ENCODE peak calls at places on chromosome 7, in seven cellular contexts. One of them, this sample, is unnamed.
A peak's percentile ranks its signal among the peaks of the same experiment; 100 is the strongest.

GRCh38 chr7:41578700-41579099 is 124.2 kb downstream of the INHBA start:
- DNase-seq in mammary epithelial cell: no peak
- DNase-seq in PC-9: no peak
- DNase-seq in fibroblast of lung: peak; percentile 34
- DNase-seq in IMR-90: no peak
- DNase-seq in Karpas-422: no peak
- DNase-seq in neural progenitor cell: no peak
- DNase-seq in this sample: no peak

GRCh38 chr7:101058355-101058754 is 26.9 kb upstream of the TRIM56 start:
- DNase-seq in mammary epithelial cell: peak; percentile 8
- DNase-seq in PC-9: no peak
- DNase-seq in fibroblast of lung: peak; percentile 49
- DNase-seq in IMR-90: peak; percentile 50
- DNase-seq in Karpas-422: peak; percentile 78
- DNase-seq in neural progenitor cell: peak; percentile 86
- DNase-seq in this sample: peak; percentile 74

GRCh38 chr7:116557901-116558300 is 33.1 kb downstream of the CAV1 start:
- DNase-seq in mammary epithelial cell: no peak
- DNase-seq in PC-9: no peak
- DNase-seq in fibroblast of lung: no peak
- DNase-seq in IMR-90: no peak
- DNase-seq in Karpas-422: no peak
- DNase-seq in neural progenitor cell: no peak
- DNase-seq in this sample: no peak

GRCh38 chr7:94054130-94054529 is 50.0 kb upstream of the BET1 start:
- DNase-seq in mammary epithelial cell: no peak
- DNase-seq in PC-9: no peak
- DNase-seq in fibroblast of lung: peak; percentile 79
- DNase-seq in IMR-90: no peak
- DNase-seq in Karpas-422: no peak
- DNase-seq in neural progenitor cell: no peak
- DNase-seq in this sample: no peak

GRCh38 chr7:23680417-23681405 is 712 bp downstream of the FAM221A start:
- DNase-seq in mammary epithelial cell: peak; percentile 20
- DNase-seq in PC-9: no peak
- DNase-seq in fibroblast of lung: peak; percentile 60
- DNase-seq in IMR-90: peak; percentile 62
- DNase-seq in Karpas-422: peak; percentile 67
- DNase-seq in neural progenitor cell: peak; percentile 89
- DNase-seq in this sample: peak; percentile 84

GRCh38 chr7:117137868-117138267 is 184.6 kb downstream of the ST7 start:
- DNase-seq in mammary epithelial cell: no peak
- DNase-seq in PC-9: no peak
- DNase-seq in fibroblast of lung: peak; percentile 63
- DNase-seq in IMR-90: no peak
- DNase-seq in Karpas-422: no peak
- DNase-seq in neural progenitor cell: no peak
- DNase-seq in this sample: no peak

GRCh38 chr7:157525501-157525915 is 188.7 kb downstream of the DNAJB6 start:
- DNase-seq in mammary epithelial cell: no peak
- DNase-seq in PC-9: no peak
- DNase-seq in fibroblast of lung: no peak
- DNase-seq in IMR-90: no peak
- DNase-seq in Karpas-422: peak; percentile 58
- DNase-seq in neural progenitor cell: no peak
- DNase-seq in this sample: no peak

GRCh38 chr7:138797715-138798320 is at the start of the genes ATP6V0A4 and TMEM213:
- DNase-seq in mammary epithelial cell: no peak
- DNase-seq in PC-9: no peak
- DNase-seq in fibroblast of lung: no peak
- DNase-seq in IMR-90: no peak
- DNase-seq in Karpas-422: no peak
- DNase-seq in neural progenitor cell: peak; percentile 56
- DNase-seq in this sample: peak; percentile 20

GRCh38 chr7:21542891-21543527 is at the start of gene DNAH11:
- DNase-seq in mammary epithelial cell: peak; percentile 38
- DNase-seq in PC-9: no peak
- DNase-seq in fibroblast of lung: peak; percentile 34
- DNase-seq in IMR-90: no peak
- DNase-seq in Karpas-422: no peak
- DNase-seq in neural progenitor cell: peak; percentile 84
- DNase-seq in this sample: peak; percentile 61

GRCh38 chr7:73820013-73820412 is 10.8 kb upstream of the CLDN4 start:
- DNase-seq in mammary epithelial cell: no peak
- DNase-seq in PC-9: no peak
- DNase-seq in fibroblast of lung: no peak
- DNase-seq in IMR-90: no peak
- DNase-seq in Karpas-422: no peak
- DNase-seq in neural progenitor cell: no peak
- DNase-seq in this sample: no peak

GRCh38 chr7:129958643-129959479 is 6.1 kb upstream of the UBE2H start:
- DNase-seq in mammary epithelial cell: peak; percentile 99
- DNase-seq in PC-9: peak; percentile 99
- DNase-seq in fibroblast of lung: peak; percentile 79
- DNase-seq in IMR-90: peak; percentile 91
- DNase-seq in Karpas-422: no peak
- DNase-seq in neural progenitor cell: no peak
- DNase-seq in this sample: peak; percentile 90

GRCh38 chr7:9204571-9204970 is 771.2 kb downstream of the NXPH1 start:
- DNase-seq in mammary epithelial cell: no peak
- DNase-seq in PC-9: no peak
- DNase-seq in fibroblast of lung: peak; percentile 61
- DNase-seq in IMR-90: no peak
- DNase-seq in Karpas-422: no peak
- DNase-seq in neural progenitor cell: peak; percentile 10
- DNase-seq in this sample: peak; percentile 24

GRCh38 chr7:25216837-25217236 is 11.4 kb downstream of the NPVF start:
- DNase-seq in mammary epithelial cell: peak; percentile 20
- DNase-seq in PC-9: no peak
- DNase-seq in fibroblast of lung: peak; percentile 23
- DNase-seq in IMR-90: peak; percentile 38
- DNase-seq in Karpas-422: peak; percentile 85
- DNase-seq in neural progenitor cell: peak; percentile 60
- DNase-seq in this sample: peak; percentile 72

GRCh38 chr7:47622946-47623640 is 41.2 kb upstream of the TNS3 start:
- DNase-seq in mammary epithelial cell: no peak
- DNase-seq in PC-9: peak; percentile 58
- DNase-seq in fibroblast of lung: peak; percentile 94
- DNase-seq in IMR-90: peak; percentile 97
- DNase-seq in Karpas-422: no peak
- DNase-seq in neural progenitor cell: no peak
- DNase-seq in this sample: peak; percentile 85

GRCh38 chr7:76047305-76047810 is 442 bp downstream of the STYXL1 start:
- DNase-seq in mammary epithelial cell: no peak
- DNase-seq in PC-9: no peak
- DNase-seq in fibroblast of lung: no peak
- DNase-seq in IMR-90: no peak
- DNase-seq in Karpas-422: peak; percentile 54
- DNase-seq in neural progenitor cell: no peak
- DNase-seq in this sample: no peak

GRCh38 chr7:44191171-44191570 is 1.9 kb upstream of the GCK start:
- DNase-seq in mammary epithelial cell: no peak
- DNase-seq in PC-9: no peak
- DNase-seq in fibroblast of lung: no peak
- DNase-seq in IMR-90: no peak
- DNase-seq in Karpas-422: no peak
- DNase-seq in neural progenitor cell: no peak
- DNase-seq in this sample: no peak

GRCh38 chr7:42212541-42213090 is 24.4 kb downstream of the GLI3 start:
- DNase-seq in mammary epithelial cell: no peak
- DNase-seq in PC-9: no peak
- DNase-seq in fibroblast of lung: no peak
- DNase-seq in IMR-90: no peak
- DNase-seq in Karpas-422: no peak
- DNase-seq in neural progenitor cell: peak; percentile 91
- DNase-seq in this sample: no peak

GRCh38 chr7:93147358-93147757 is 827 bp downstream of the SAMD9L start:
- DNase-seq in mammary epithelial cell: peak; percentile 36
- DNase-seq in PC-9: peak; percentile 35
- DNase-seq in fibroblast of lung: peak; percentile 69
- DNase-seq in IMR-90: peak; percentile 59
- DNase-seq in Karpas-422: peak; percentile 76
- DNase-seq in neural progenitor cell: no peak
- DNase-seq in this sample: peak; percentile 19

GRCh38 chr7:68787586-68787985 is 810.7 kb upstream of the AUTS2 start:
- DNase-seq in mammary epithelial cell: no peak
- DNase-seq in PC-9: no peak
- DNase-seq in fibroblast of lung: no peak
- DNase-seq in IMR-90: no peak
- DNase-seq in Karpas-422: no peak
- DNase-seq in neural progenitor cell: peak; percentile 72
- DNase-seq in this sample: no peak

GRCh38 chr7:157769870-157770213 is 433.0 kb downstream of the DNAJB6 start:
- DNase-seq in mammary epithelial cell: no peak
- DNase-seq in PC-9: no peak
- DNase-seq in fibroblast of lung: no peak
- DNase-seq in IMR-90: no peak
- DNase-seq in Karpas-422: no peak
- DNase-seq in neural progenitor cell: no peak
- DNase-seq in this sample: no peak

GRCh38 chr7:3987426-3987927 is 686.4 kb downstream of the SDK1 start:
- DNase-seq in mammary epithelial cell: no peak
- DNase-seq in PC-9: no peak
- DNase-seq in fibroblast of lung: no peak
- DNase-seq in IMR-90: no peak
- DNase-seq in Karpas-422: no peak
- DNase-seq in neural progenitor cell: no peak
- DNase-seq in this sample: no peak

GRCh38 chr7:4103352-4104091 is 578.6 kb upstream of the FOXK1 start:
- DNase-seq in mammary epithelial cell: peak; percentile 43
- DNase-seq in PC-9: no peak
- DNase-seq in fibroblast of lung: peak; percentile 73
- DNase-seq in IMR-90: peak; percentile 7
- DNase-seq in Karpas-422: peak; percentile 51
- DNase-seq in neural progenitor cell: no peak
- DNase-seq in this sample: no peak

GRCh38 chr7:32616625-32617024 is 121.3 kb downstream of the AVL9 start:
- DNase-seq in mammary epithelial cell: peak; percentile 83
- DNase-seq in PC-9: peak; percentile 85
- DNase-seq in fibroblast of lung: peak; percentile 94
- DNase-seq in IMR-90: peak; percentile 74
- DNase-seq in Karpas-422: no peak
- DNase-seq in neural progenitor cell: no peak
- DNase-seq in this sample: peak; percentile 22

GRCh38 chr7:40595129-40595528 is 460.3 kb downstream of the SUGCT start:
- DNase-seq in mammary epithelial cell: no peak
- DNase-seq in PC-9: no peak
- DNase-seq in fibroblast of lung: peak; percentile 79
- DNase-seq in IMR-90: peak; percentile 28
- DNase-seq in Karpas-422: no peak
- DNase-seq in neural progenitor cell: no peak
- DNase-seq in this sample: no peak

GRCh38 chr7:753190-753589 is 26.1 kb upstream of the PRKAR1B start:
- DNase-seq in mammary epithelial cell: no peak
- DNase-seq in PC-9: no peak
- DNase-seq in fibroblast of lung: no peak
- DNase-seq in IMR-90: no peak
- DNase-seq in Karpas-422: no peak
- DNase-seq in neural progenitor cell: no peak
- DNase-seq in this sample: no peak

GRCh38 chr7:121023189-121023588 is 34.7 kb downstream of the CPED1 start:
- DNase-seq in mammary epithelial cell: no peak
- DNase-seq in PC-9: no peak
- DNase-seq in fibroblast of lung: no peak
- DNase-seq in IMR-90: no peak
- DNase-seq in Karpas-422: no peak
- DNase-seq in neural progenitor cell: no peak
- DNase-seq in this sample: no peak

GRCh38 chr7:18974803-18975202 is 142.6 kb downstream of the TWIST1 start:
- DNase-seq in mammary epithelial cell: peak; percentile 90
- DNase-seq in PC-9: no peak
- DNase-seq in fibroblast of lung: peak; percentile 75
- DNase-seq in IMR-90: peak; percentile 78
- DNase-seq in Karpas-422: no peak
- DNase-seq in neural progenitor cell: no peak
- DNase-seq in this sample: no peak

GRCh38 chr7:137003606-137004005 is 135.2 kb downstream of the CHRM2 start:
- DNase-seq in mammary epithelial cell: no peak
- DNase-seq in PC-9: no peak
- DNase-seq in fibroblast of lung: no peak
- DNase-seq in IMR-90: no peak
- DNase-seq in Karpas-422: no peak
- DNase-seq in neural progenitor cell: no peak
- DNase-seq in this sample: no peak

GRCh38 chr7:16114633-16115032 is 306.7 kb downstream of the CRPPA start:
- DNase-seq in mammary epithelial cell: peak; percentile 18
- DNase-seq in PC-9: no peak
- DNase-seq in fibroblast of lung: peak; percentile 29
- DNase-seq in IMR-90: peak; percentile 59
- DNase-seq in Karpas-422: peak; percentile 47
- DNase-seq in neural progenitor cell: no peak
- DNase-seq in this sample: no peak
- H2AFZ ChIP-seq in mammary epithelial cell: no peak overlapping the region
- H2AFZ ChIP-seq in PC-9: no peak overlapping the region
- H2AFZ ChIP-seq in fibroblast of lung: no peak overlapping the region
- H2AFZ ChIP-seq in IMR-90: no peak overlapping the region
- H2AFZ ChIP-seq in Karpas-422: no peak overlapping the region
- H2AFZ ChIP-seq in neural progenitor cell: no peak overlapping the region
- H2AFZ ChIP-seq in this sample: no peak overlapping the region

GRCh38 chr7:149865437-149865836 is 8.3 kb upstream of the ATP6V0E2 start:
- DNase-seq in mammary epithelial cell: no peak
- DNase-seq in PC-9: no peak
- DNase-seq in fibroblast of lung: peak; percentile 20
- DNase-seq in IMR-90: peak; percentile 6
- DNase-seq in Karpas-422: no peak
- DNase-seq in neural progenitor cell: no peak
- DNase-seq in this sample: no peak
- H3K4me1 ChIP-seq in mammary epithelial cell: no peaks in the 10 kb centered on the region
- H3K4me1 ChIP-seq in PC-9: no peaks in the 10 kb centered on the region
- H3K4me1 ChIP-seq in fibroblast of lung: no peaks in the 10 kb centered on the region
- H3K4me1 ChIP-seq in IMR-90: peaks cover 5% of the 10 kb centered on the region
- H3K4me1 ChIP-seq in Karpas-422: no peaks in the 10 kb centered on the region
- H3K4me1 ChIP-seq in neural progenitor cell: no peaks in the 10 kb centered on the region
- H3K4me1 ChIP-seq in this sample: no peaks in the 10 kb centered on the region

GRCh38 chr7:7719235-7719634 is 828 bp upstream of the RPA3 start:
- DNase-seq in mammary epithelial cell: peak; percentile 96
- DNase-seq in PC-9: peak; percentile 67
- DNase-seq in fibroblast of lung: peak; percentile 98
- DNase-seq in IMR-90: peak; percentile 99
- DNase-seq in Karpas-422: no peak
- DNase-seq in neural progenitor cell: no peak
- DNase-seq in this sample: peak; percentile 49
- H2AFZ ChIP-seq in mammary epithelial cell: no peak overlapping the region
- H2AFZ ChIP-seq in PC-9: no peak overlapping the region
- H2AFZ ChIP-seq in fibroblast of lung: no peak overlapping the region
- H2AFZ ChIP-seq in IMR-90: no peak overlapping the region
- H2AFZ ChIP-seq in Karpas-422: no peak overlapping the region
- H2AFZ ChIP-seq in neural progenitor cell: no peak overlapping the region
- H2AFZ ChIP-seq in this sample: no peak overlapping the region

GRCh38 chr7:35720849-35721248 is 25.9 kb upstream of the HERPUD2 start:
- DNase-seq in mammary epithelial cell: no peak
- DNase-seq in PC-9: no peak
- DNase-seq in fibroblast of lung: no peak
- DNase-seq in IMR-90: no peak
- DNase-seq in Karpas-422: no peak
- DNase-seq in neural progenitor cell: no peak
- DNase-seq in this sample: no peak
- H3K4me1 ChIP-seq in mammary epithelial cell: no peaks in the 10 kb centered on the region
- H3K4me1 ChIP-seq in PC-9: no peaks in the 10 kb centered on the region
- H3K4me1 ChIP-seq in fibroblast of lung: no peaks in the 10 kb centered on the region
- H3K4me1 ChIP-seq in IMR-90: peaks cover 4% of the 10 kb centered on the region
- H3K4me1 ChIP-seq in Karpas-422: peaks cover 13% of the 10 kb centered on the region
- H3K4me1 ChIP-seq in neural progenitor cell: no peaks in the 10 kb centered on the region
- H3K4me1 ChIP-seq in this sample: peaks cover 26% of the 10 kb centered on the region

GRCh38 chr7:54933610-54934009 is 85.2 kb upstream of the EGFR start:
- DNase-seq in mammary epithelial cell: no peak
- DNase-seq in PC-9: no peak
- DNase-seq in fibroblast of lung: no peak
- DNase-seq in IMR-90: no peak
- DNase-seq in Karpas-422: no peak
- DNase-seq in neural progenitor cell: no peak
- DNase-seq in this sample: no peak
- H2AFZ ChIP-seq in mammary epithelial cell: peak overlapping the region; percentile 85
- H2AFZ ChIP-seq in PC-9: peak overlapping the region; percentile 92
- H2AFZ ChIP-seq in fibroblast of lung: peak overlapping the region; percentile 76
- H2AFZ ChIP-seq in IMR-90: no peak overlapping the region
- H2AFZ ChIP-seq in Karpas-422: no peak overlapping the region
- H2AFZ ChIP-seq in neural progenitor cell: peak overlapping the region; percentile 96
- H2AFZ ChIP-seq in this sample: peak overlapping the region; percentile 81